ENCODE peak calls at places on chromosome 13, in four cellular contexts. One of them, this sample, is unnamed.

GRCh38 chr13:93066187-93066586 is 160.4 kb upstream of the GPC6 start:
- DNase-seq in frontal cortex: no peak
- DNase-seq in mucosa of gallbladder: no peak
- DNase-seq in stimulated activated CD4-positive, alpha-beta T cell treated with anti-CD3 and anti-CD28 coated beads, Interleukin-4, amount 100 ng/mL, for 48 hours: no peak
- DNase-seq in this sample: no peak

GRCh38 chr13:50365683-50366391 is 350.6 kb downstream of the KCNRG start:
- DNase-seq in frontal cortex: no peak
- DNase-seq in mucosa of gallbladder: peak
- DNase-seq in stimulated activated CD4-positive, alpha-beta T cell treated with anti-CD3 and anti-CD28 coated beads, Interleukin-4, amount 100 ng/mL, for 48 hours: peak
- DNase-seq in this sample: no peak

GRCh38 chr13:76711515-76712182 is 174.6 kb downstream of the KCTD12 start:
- DNase-seq in frontal cortex: peak
- DNase-seq in mucosa of gallbladder: peak
- DNase-seq in stimulated activated CD4-positive, alpha-beta T cell treated with anti-CD3 and anti-CD28 coated beads, Interleukin-4, amount 100 ng/mL, for 48 hours: no peak
- DNase-seq in this sample: no peak

GRCh38 chr13:52832268-52832667 is 16.2 kb downstream of the PCDH8 start:
- DNase-seq in frontal cortex: no peak
- DNase-seq in mucosa of gallbladder: no peak
- DNase-seq in stimulated activated CD4-positive, alpha-beta T cell treated with anti-CD3 and anti-CD28 coated beads, Interleukin-4, amount 100 ng/mL, for 48 hours: no peak
- DNase-seq in this sample: no peak

GRCh38 chr13:113220877-113221276 is 11.5 kb downstream of the CUL4A start:
- DNase-seq in frontal cortex: no peak
- DNase-seq in mucosa of gallbladder: no peak
- DNase-seq in stimulated activated CD4-positive, alpha-beta T cell treated with anti-CD3 and anti-CD28 coated beads, Interleukin-4, amount 100 ng/mL, for 48 hours: no peak
- DNase-seq in this sample: no peak

GRCh38 chr13:48624858-48625257 is 28.9 kb upstream of the CYSLTR2 start:
- DNase-seq in frontal cortex: no peak
- DNase-seq in mucosa of gallbladder: no peak
- DNase-seq in stimulated activated CD4-positive, alpha-beta T cell treated with anti-CD3 and anti-CD28 coated beads, Interleukin-4, amount 100 ng/mL, for 48 hours: no peak
- DNase-seq in this sample: no peak

GRCh38 chr13:53341144-53341510 is 312.5 kb downstream of the OLFM4 start:
- DNase-seq in frontal cortex: no peak
- DNase-seq in mucosa of gallbladder: no peak
- DNase-seq in stimulated activated CD4-positive, alpha-beta T cell treated with anti-CD3 and anti-CD28 coated beads, Interleukin-4, amount 100 ng/mL, for 48 hours: no peak
- DNase-seq in this sample: no peak

GRCh38 chr13:104286566-104287290 is 1220.5 kb upstream of the SLC10A2 start:
- DNase-seq in frontal cortex: no peak
- DNase-seq in mucosa of gallbladder: no peak
- DNase-seq in stimulated activated CD4-positive, alpha-beta T cell treated with anti-CD3 and anti-CD28 coated beads, Interleukin-4, amount 100 ng/mL, for 48 hours: no peak
- DNase-seq in this sample: no peak

GRCh38 chr13:94050039-94050438 is 429.4 kb downstream of the DCT start:
- DNase-seq in frontal cortex: no peak
- DNase-seq in mucosa of gallbladder: no peak
- DNase-seq in stimulated activated CD4-positive, alpha-beta T cell treated with anti-CD3 and anti-CD28 coated beads, Interleukin-4, amount 100 ng/mL, for 48 hours: no peak
- DNase-seq in this sample: no peak

GRCh38 chr13:36275190-36276002 is 22.2 kb downstream of the CCDC169 start:
- DNase-seq in frontal cortex: no peak
- DNase-seq in mucosa of gallbladder: no peak
- DNase-seq in stimulated activated CD4-positive, alpha-beta T cell treated with anti-CD3 and anti-CD28 coated beads, Interleukin-4, amount 100 ng/mL, for 48 hours: no peak
- DNase-seq in this sample: no peak

GRCh38 chr13:30338952-30339351 is 31.6 kb upstream of the KATNAL1 start:
- DNase-seq in frontal cortex: no peak
- DNase-seq in mucosa of gallbladder: no peak
- DNase-seq in stimulated activated CD4-positive, alpha-beta T cell treated with anti-CD3 and anti-CD28 coated beads, Interleukin-4, amount 100 ng/mL, for 48 hours: no peak
- DNase-seq in this sample: no peak

GRCh38 chr13:21898990-21899389 is 228.1 kb downstream of the FGF9 start:
- DNase-seq in frontal cortex: no peak
- DNase-seq in mucosa of gallbladder: no peak
- DNase-seq in stimulated activated CD4-positive, alpha-beta T cell treated with anti-CD3 and anti-CD28 coated beads, Interleukin-4, amount 100 ng/mL, for 48 hours: no peak
- DNase-seq in this sample: no peak

GRCh38 chr13:113145911-113146598 is 12.4 kb upstream of the PROZ start:
- DNase-seq in frontal cortex: no peak
- DNase-seq in mucosa of gallbladder: peak
- DNase-seq in stimulated activated CD4-positive, alpha-beta T cell treated with anti-CD3 and anti-CD28 coated beads, Interleukin-4, amount 100 ng/mL, for 48 hours: no peak
- DNase-seq in this sample: no peak

GRCh38 chr13:111948281-111948680 is 118.7 kb upstream of the SOX1 start:
- DNase-seq in frontal cortex: no peak
- DNase-seq in mucosa of gallbladder: no peak
- DNase-seq in stimulated activated CD4-positive, alpha-beta T cell treated with anti-CD3 and anti-CD28 coated beads, Interleukin-4, amount 100 ng/mL, for 48 hours: no peak
- DNase-seq in this sample: no peak

GRCh38 chr13:45782327-45783045 is 69.1 kb downstream of the SIAH3 start:
- DNase-seq in frontal cortex: no peak
- DNase-seq in mucosa of gallbladder: no peak
- DNase-seq in stimulated activated CD4-positive, alpha-beta T cell treated with anti-CD3 and anti-CD28 coated beads, Interleukin-4, amount 100 ng/mL, for 48 hours: no peak
- DNase-seq in this sample: no peak

GRCh38 chr13:57627663-57628062 is 3.9 kb upstream of the PCDH17 start:
- DNase-seq in frontal cortex: no peak
- DNase-seq in mucosa of gallbladder: no peak
- DNase-seq in stimulated activated CD4-positive, alpha-beta T cell treated with anti-CD3 and anti-CD28 coated beads, Interleukin-4, amount 100 ng/mL, for 48 hours: no peak
- DNase-seq in this sample: no peak

GRCh38 chr13:109743706-109744453 is 42.5 kb downstream of the IRS2 start:
- DNase-seq in frontal cortex: no peak
- DNase-seq in mucosa of gallbladder: no peak
- DNase-seq in stimulated activated CD4-positive, alpha-beta T cell treated with anti-CD3 and anti-CD28 coated beads, Interleukin-4, amount 100 ng/mL, for 48 hours: no peak
- DNase-seq in this sample: no peak

GRCh38 chr13:27953671-27954405 is 15.3 kb downstream of the CDX2 start:
- DNase-seq in frontal cortex: peak
- DNase-seq in mucosa of gallbladder: peak
- DNase-seq in stimulated activated CD4-positive, alpha-beta T cell treated with anti-CD3 and anti-CD28 coated beads, Interleukin-4, amount 100 ng/mL, for 48 hours: peak
- DNase-seq in this sample: peak

GRCh38 chr13:111474136-111475002 is 153.9 kb downstream of the TEX29 start:
- DNase-seq in frontal cortex: peak
- DNase-seq in mucosa of gallbladder: no peak
- DNase-seq in stimulated activated CD4-positive, alpha-beta T cell treated with anti-CD3 and anti-CD28 coated beads, Interleukin-4, amount 100 ng/mL, for 48 hours: no peak
- DNase-seq in this sample: no peak

GRCh38 chr13:88552966-88553365 is 881.8 kb downstream of the SLITRK5 start:
- DNase-seq in frontal cortex: no peak
- DNase-seq in mucosa of gallbladder: no peak
- DNase-seq in stimulated activated CD4-positive, alpha-beta T cell treated with anti-CD3 and anti-CD28 coated beads, Interleukin-4, amount 100 ng/mL, for 48 hours: no peak
- DNase-seq in this sample: no peak

GRCh38 chr13:80084086-80084676 is 256.7 kb downstream of the SPRY2 start:
- DNase-seq in frontal cortex: no peak
- DNase-seq in mucosa of gallbladder: no peak
- DNase-seq in stimulated activated CD4-positive, alpha-beta T cell treated with anti-CD3 and anti-CD28 coated beads, Interleukin-4, amount 100 ng/mL, for 48 hours: no peak
- DNase-seq in this sample: no peak

GRCh38 chr13:45468676-45469075 is 3.9 kb downstream of the COG3 start:
- DNase-seq in frontal cortex: no peak
- DNase-seq in mucosa of gallbladder: no peak
- DNase-seq in stimulated activated CD4-positive, alpha-beta T cell treated with anti-CD3 and anti-CD28 coated beads, Interleukin-4, amount 100 ng/mL, for 48 hours: no peak
- DNase-seq in this sample: no peak

GRCh38 chr13:33547035-33547434 is 261.5 kb upstream of the STARD13 start:
- DNase-seq in frontal cortex: no peak
- DNase-seq in mucosa of gallbladder: no peak
- DNase-seq in stimulated activated CD4-positive, alpha-beta T cell treated with anti-CD3 and anti-CD28 coated beads, Interleukin-4, amount 100 ng/mL, for 48 hours: no peak
- DNase-seq in this sample: no peak

GRCh38 chr13:46523972-46524737 is 28.8 kb upstream of the LRCH1 start:
- DNase-seq in frontal cortex: no peak
- DNase-seq in mucosa of gallbladder: no peak
- DNase-seq in stimulated activated CD4-positive, alpha-beta T cell treated with anti-CD3 and anti-CD28 coated beads, Interleukin-4, amount 100 ng/mL, for 48 hours: no peak
- DNase-seq in this sample: no peak

GRCh38 chr13:71378992-71379905 is 487.8 kb downstream of the DACH1 start:
- DNase-seq in frontal cortex: no peak
- DNase-seq in mucosa of gallbladder: no peak
- DNase-seq in stimulated activated CD4-positive, alpha-beta T cell treated with anti-CD3 and anti-CD28 coated beads, Interleukin-4, amount 100 ng/mL, for 48 hours: no peak
- DNase-seq in this sample: no peak

GRCh38 chr13:51444922-51445321 is 7.9 kb downstream of the INTS6 start:
- DNase-seq in frontal cortex: peak
- DNase-seq in mucosa of gallbladder: no peak
- DNase-seq in stimulated activated CD4-positive, alpha-beta T cell treated with anti-CD3 and anti-CD28 coated beads, Interleukin-4, amount 100 ng/mL, for 48 hours: no peak
- DNase-seq in this sample: no peak